ENCODE peak calls at places on chromosomes 6 and 20, in ten cellular contexts. One of them, this sample, is unnamed. For H3K4me1, the result is how much of the 10 kb centered on the place peaks cover.

GRCh38 chr6:43738877-43739641 is 31.0 kb upstream of the VEGFA start:
- DNase-seq in right atrium auricular region: no peak
- DNase-seq in heart right ventricle: no peak
- DNase-seq in GM23338: no peak
- DNase-seq in heart left ventricle: no peak
- DNase-seq in pancreas: no peak
- DNase-seq in body of pancreas: no peak
- DNase-seq in tibial nerve: no peak
- DNase-seq in GM23248: no peak
- DNase-seq in left lung: no peak
- DNase-seq in this sample: no peak

GRCh38 chr6:31888281-31889258 is 8.9 kb downstream of the EHMT2 start:
- DNase-seq in heart right ventricle: no peak
- DNase-seq in left lung: peak
- DNase-seq in body of pancreas: no peak
- DNase-seq in right atrium auricular region: no peak
- DNase-seq in GM23338: peak
- DNase-seq in tibial nerve: no peak
- DNase-seq in pancreas: peak
- DNase-seq in heart left ventricle: no peak
- DNase-seq in GM23248: peak
- DNase-seq in this sample: peak

GRCh38 chr6:136607204-136607931 is 57.1 kb upstream of the MAP7 start:
- DNase-seq in tibial nerve: no peak
- DNase-seq in heart right ventricle: no peak
- DNase-seq in right atrium auricular region: no peak
- DNase-seq in left lung: no peak
- DNase-seq in GM23338: no peak
- DNase-seq in GM23248: peak
- DNase-seq in pancreas: no peak
- DNase-seq in body of pancreas: peak
- DNase-seq in heart left ventricle: no peak
- DNase-seq in this sample: peak

GRCh38 chr6:163793584-163793983 is 379.1 kb downstream of the QKI start:
- DNase-seq in right atrium auricular region: no peak
- DNase-seq in GM23338: no peak
- DNase-seq in body of pancreas: no peak
- DNase-seq in heart left ventricle: no peak
- DNase-seq in tibial nerve: no peak
- DNase-seq in pancreas: no peak
- DNase-seq in GM23248: peak
- DNase-seq in left lung: no peak
- DNase-seq in heart right ventricle: no peak
- DNase-seq in this sample: no peak

GRCh38 chr6:90846824-90847223 is 260.0 kb upstream of the MAP3K7 start:
- DNase-seq in tibial nerve: no peak
- DNase-seq in GM23338: no peak
- DNase-seq in heart left ventricle: no peak
- DNase-seq in pancreas: no peak
- DNase-seq in right atrium auricular region: no peak
- DNase-seq in left lung: no peak
- DNase-seq in body of pancreas: no peak
- DNase-seq in heart right ventricle: no peak
- DNase-seq in GM23248: no peak
- DNase-seq in this sample: no peak

GRCh38 chr20:61888101-61888865 is 177.4 kb downstream of the TAF4 start:
- DNase-seq in heart left ventricle: no peak
- DNase-seq in heart right ventricle: no peak
- DNase-seq in right atrium auricular region: no peak
- DNase-seq in GM23338: no peak
- DNase-seq in body of pancreas: no peak
- DNase-seq in tibial nerve: no peak
- DNase-seq in pancreas: no peak
- DNase-seq in GM23248: no peak
- DNase-seq in left lung: peak
- DNase-seq in this sample: no peak

GRCh38 chr6:15026832-15027231 is 219.0 kb upstream of the JARID2 start:
- DNase-seq in right atrium auricular region: no peak
- DNase-seq in pancreas: no peak
- DNase-seq in heart left ventricle: no peak
- DNase-seq in left lung: no peak
- DNase-seq in tibial nerve: no peak
- DNase-seq in body of pancreas: peak
- DNase-seq in GM23338: no peak
- DNase-seq in heart right ventricle: peak
- DNase-seq in GM23248: no peak
- DNase-seq in this sample: no peak

GRCh38 chr6:167925011-167925410 is 72.5 kb upstream of the KIF25 start:
- DNase-seq in heart right ventricle: no peak
- DNase-seq in right atrium auricular region: no peak
- DNase-seq in GM23338: no peak
- DNase-seq in body of pancreas: no peak
- DNase-seq in left lung: no peak
- DNase-seq in pancreas: no peak
- DNase-seq in heart left ventricle: no peak
- DNase-seq in GM23248: no peak
- DNase-seq in tibial nerve: no peak
- DNase-seq in this sample: no peak

GRCh38 chr6:117481278-117481925 is 1.1 kb upstream of the DCBLD1 start:
- DNase-seq in right atrium auricular region: no peak
- DNase-seq in GM23338: peak
- DNase-seq in pancreas: no peak
- DNase-seq in body of pancreas: no peak
- DNase-seq in left lung: peak
- DNase-seq in tibial nerve: no peak
- DNase-seq in heart right ventricle: no peak
- DNase-seq in heart left ventricle: no peak
- DNase-seq in GM23248: no peak
- DNase-seq in this sample: peak

GRCh38 chr20:4569092-4569491 is 152.6 kb upstream of the PRND start:
- DNase-seq in heart left ventricle: no peak
- DNase-seq in body of pancreas: no peak
- DNase-seq in heart right ventricle: no peak
- DNase-seq in pancreas: no peak
- DNase-seq in GM23248: no peak
- DNase-seq in right atrium auricular region: no peak
- DNase-seq in left lung: no peak
- DNase-seq in tibial nerve: no peak
- DNase-seq in GM23338: peak
- DNase-seq in this sample: no peak

GRCh38 chr20:33348136-33348937 is 53.0 kb downstream of the CDK5RAP1 start:
- DNase-seq in left lung: no peak
- DNase-seq in heart right ventricle: no peak
- DNase-seq in GM23338: no peak
- DNase-seq in pancreas: peak
- DNase-seq in heart left ventricle: no peak
- DNase-seq in tibial nerve: no peak
- DNase-seq in body of pancreas: no peak
- DNase-seq in right atrium auricular region: no peak
- DNase-seq in GM23248: no peak
- DNase-seq in this sample: no peak

GRCh38 chr6:123323419-123324329 is 313.1 kb downstream of the TRDN start:
- DNase-seq in heart right ventricle: no peak
- DNase-seq in body of pancreas: no peak
- DNase-seq in right atrium auricular region: no peak
- DNase-seq in GM23248: peak
- DNase-seq in heart left ventricle: no peak
- DNase-seq in pancreas: no peak
- DNase-seq in left lung: no peak
- DNase-seq in GM23338: no peak
- DNase-seq in tibial nerve: no peak
- DNase-seq in this sample: no peak

DNA sequence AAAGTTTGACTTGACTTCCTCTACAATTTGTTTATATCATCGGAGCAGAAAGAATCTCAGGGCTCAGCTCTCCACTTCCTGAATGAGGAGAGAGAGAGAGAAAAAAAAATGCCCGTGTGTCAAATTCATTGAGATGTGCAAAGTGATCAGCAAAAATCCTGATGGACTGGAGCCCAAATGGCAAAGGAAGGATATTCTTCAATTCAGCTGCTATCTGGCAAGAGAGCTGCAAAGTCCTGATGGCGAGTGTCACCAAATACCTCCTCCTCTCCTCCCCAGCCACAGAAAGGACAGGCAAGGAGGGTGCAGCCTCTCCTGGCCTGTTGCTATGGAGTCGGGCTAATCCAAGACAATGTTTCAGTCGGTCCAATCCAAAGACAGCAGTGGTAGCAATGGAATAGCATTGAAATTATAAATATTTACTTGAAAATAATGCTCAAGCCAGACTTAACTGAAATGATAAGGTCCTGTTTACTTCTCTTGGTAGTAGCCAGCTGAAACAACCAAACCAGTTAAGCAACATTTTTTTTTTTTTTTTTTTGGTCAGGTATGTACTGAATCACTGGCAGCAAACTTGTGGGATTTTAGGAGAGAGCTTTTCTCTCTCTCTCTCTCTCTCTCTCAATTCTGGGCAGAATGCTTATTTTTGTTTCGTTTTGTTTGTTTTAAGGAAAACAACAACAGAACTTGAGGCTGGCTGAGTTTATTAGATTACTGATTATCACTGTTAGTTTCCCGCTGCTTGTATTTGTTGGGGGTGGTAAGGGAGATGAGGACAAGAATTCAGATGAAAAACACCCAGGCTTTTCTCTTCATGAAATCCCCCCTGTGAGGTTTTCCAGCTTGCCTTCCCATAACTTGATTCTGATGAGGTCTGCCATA is 204.2 kb downstream of the BCAS1 start:
- DNase-seq in pancreas: no peak
- DNase-seq in heart right ventricle: peak
- DNase-seq in heart left ventricle: peak
- DNase-seq in right atrium auricular region: no peak
- DNase-seq in left lung: no peak
- DNase-seq in body of pancreas: peak
- DNase-seq in GM23338: peak
- DNase-seq in tibial nerve: peak
- DNase-seq in GM23248: peak
- DNase-seq in this sample: peak
- H3K4me1 ChIP-seq in pancreas: half or more
- H3K4me1 ChIP-seq in heart right ventricle: under half
- H3K4me1 ChIP-seq in heart left ventricle: under half
- H3K4me1 ChIP-seq in right atrium auricular region: under half
- H3K4me1 ChIP-seq in left lung: under half
- H3K4me1 ChIP-seq in body of pancreas: half or more
- H3K4me1 ChIP-seq in GM23338: half or more
- H3K4me1 ChIP-seq in tibial nerve: under half
- H3K4me1 ChIP-seq in GM23248: under half
- H3K4me1 ChIP-seq in this sample: under half

DNA sequence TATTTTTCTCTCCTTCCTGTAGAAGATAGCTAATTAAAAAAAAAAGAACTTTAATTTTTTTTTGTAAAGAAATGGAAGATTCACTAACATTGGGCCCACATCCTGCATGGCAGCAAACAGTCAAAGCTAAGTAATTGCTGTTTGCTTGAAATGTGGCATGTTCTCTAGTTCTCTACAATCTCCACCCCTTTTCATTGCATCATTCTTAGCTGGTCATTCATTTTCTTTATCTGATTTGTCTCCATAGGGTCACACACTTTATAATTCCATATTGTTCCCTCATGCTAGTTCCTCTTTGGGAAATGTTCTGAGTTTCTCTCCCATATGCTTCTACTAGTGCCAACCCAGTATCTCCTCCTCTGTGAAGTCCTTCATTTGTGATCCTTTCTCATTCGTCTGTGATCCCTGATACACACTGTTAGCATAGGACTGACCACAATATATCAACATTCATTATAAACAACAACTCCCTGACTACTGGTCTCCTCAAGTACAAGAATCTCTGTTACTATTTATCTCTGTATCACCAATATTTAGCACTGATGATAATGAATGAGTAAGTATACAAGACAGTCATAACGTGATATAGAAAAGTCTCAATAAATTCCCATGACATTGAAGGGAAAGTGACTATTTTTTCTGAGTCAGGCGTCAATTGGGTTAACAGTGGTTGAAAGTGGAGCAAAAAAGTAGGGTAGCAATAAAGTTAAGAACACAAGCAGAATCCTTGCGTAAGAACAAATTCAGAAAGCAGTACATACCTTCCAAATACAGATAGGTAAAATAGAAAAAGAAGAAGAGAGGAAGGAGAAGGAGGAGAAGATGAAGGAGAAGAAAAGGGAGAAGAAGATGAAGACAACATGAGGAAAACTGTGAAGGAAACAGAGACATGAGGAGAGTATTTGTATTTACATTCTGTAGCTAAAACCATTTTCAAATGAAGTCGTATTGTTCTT is 33.2 kb upstream of the MYB start:
- DNase-seq in left lung: no peak
- DNase-seq in heart right ventricle: no peak
- DNase-seq in right atrium auricular region: no peak
- DNase-seq in heart left ventricle: no peak
- DNase-seq in pancreas: no peak
- DNase-seq in tibial nerve: no peak
- DNase-seq in body of pancreas: no peak
- DNase-seq in GM23248: no peak
- DNase-seq in GM23338: no peak
- DNase-seq in this sample: no peak
- H3K4me1 ChIP-seq in left lung: under half
- H3K4me1 ChIP-seq in heart right ventricle: under half
- H3K4me1 ChIP-seq in right atrium auricular region: under half
- H3K4me1 ChIP-seq in heart left ventricle: under half
- H3K4me1 ChIP-seq in pancreas: under half
- H3K4me1 ChIP-seq in tibial nerve: under half
- H3K4me1 ChIP-seq in body of pancreas: under half
- H3K4me1 ChIP-seq in GM23248: under half
- H3K4me1 ChIP-seq in GM23338: under half
- H3K4me1 ChIP-seq in this sample: under half

GRCh38 chr6:132495604-132496079 is 17.3 kb downstream of the STX7 start:
- DNase-seq in left lung: no peak
- DNase-seq in body of pancreas: no peak
- DNase-seq in tibial nerve: no peak
- DNase-seq in right atrium auricular region: no peak
- DNase-seq in GM23248: no peak
- DNase-seq in GM23338: no peak
- DNase-seq in heart right ventricle: no peak
- DNase-seq in heart left ventricle: no peak
- DNase-seq in pancreas: no peak
- DNase-seq in this sample: no peak
- H3K4me1 ChIP-seq in left lung: under half
- H3K4me1 ChIP-seq in body of pancreas: under half
- H3K4me1 ChIP-seq in tibial nerve: half or more
- H3K4me1 ChIP-seq in right atrium auricular region: under half
- H3K4me1 ChIP-seq in GM23248: under half
- H3K4me1 ChIP-seq in GM23338: under half
- H3K4me1 ChIP-seq in heart right ventricle: under half
- H3K4me1 ChIP-seq in heart left ventricle: under half
- H3K4me1 ChIP-seq in pancreas: under half
- H3K4me1 ChIP-seq in this sample: under half

GRCh38 chr6:3518356-3518841 is 61.5 kb upstream of the SLC22A23 start:
- DNase-seq in right atrium auricular region: no peak
- DNase-seq in GM23338: no peak
- DNase-seq in body of pancreas: no peak
- DNase-seq in GM23248: peak
- DNase-seq in heart right ventricle: no peak
- DNase-seq in heart left ventricle: no peak
- DNase-seq in left lung: no peak
- DNase-seq in pancreas: no peak
- DNase-seq in tibial nerve: no peak
- DNase-seq in this sample: peak
- H3K4me1 ChIP-seq in right atrium auricular region: under half
- H3K4me1 ChIP-seq in GM23338: under half
- H3K4me1 ChIP-seq in body of pancreas: under half
- H3K4me1 ChIP-seq in GM23248: half or more
- H3K4me1 ChIP-seq in heart right ventricle: under half
- H3K4me1 ChIP-seq in heart left ventricle: under half
- H3K4me1 ChIP-seq in left lung: under half
- H3K4me1 ChIP-seq in pancreas: under half
- H3K4me1 ChIP-seq in tibial nerve: under half
- H3K4me1 ChIP-seq in this sample: under half

GRCh38 chr6:7171119-7171518 is 63.4 kb downstream of the RREB1 start:
- DNase-seq in pancreas: no peak
- DNase-seq in heart right ventricle: no peak
- DNase-seq in body of pancreas: peak
- DNase-seq in tibial nerve: no peak
- DNase-seq in GM23338: no peak
- DNase-seq in left lung: no peak
- DNase-seq in GM23248: no peak
- DNase-seq in heart left ventricle: no peak
- DNase-seq in right atrium auricular region: no peak
- DNase-seq in this sample: peak
- H3K4me1 ChIP-seq in pancreas: under half
- H3K4me1 ChIP-seq in heart right ventricle: under half
- H3K4me1 ChIP-seq in body of pancreas: half or more
- H3K4me1 ChIP-seq in tibial nerve: half or more
- H3K4me1 ChIP-seq in GM23338: half or more
- H3K4me1 ChIP-seq in left lung: under half
- H3K4me1 ChIP-seq in GM23248: half or more
- H3K4me1 ChIP-seq in heart left ventricle: under half
- H3K4me1 ChIP-seq in right atrium auricular region: half or more
- H3K4me1 ChIP-seq in this sample: under half

This sample was measured in colonic mucosa.